ENCODE peak calls at places on chromosomes 4 and X, in nine cellular contexts. E is hepatic stellate cell; U is foreskin melanocyte; T is neural crest cell; W is uterus; M is T-helper 9 cell; V is substantia nigra; Z is activated CD4-positive, alpha-beta T cell treated with anti-CD3 and anti-CD28 coated beads for 48 hours; C is B cell. J is an unnamed sample.
A peak's percentile ranks its signal among the peaks of the same experiment; 100 is the strongest.

GRCh38 chr4:78779280-78779679 is 3.1 kb downstream of the BMP2K start:
- DNase-seq in U (no peak), M (no peak), W (no peak), Z (no peak), E (no peak), C (no peak), T (no peak), V (no peak), J (no peak)

GRCh38 chrX:135625995-135626394 is 87.4 kb upstream of the CT45A1 start:
- DNase-seq in V (no peak), M (no peak), Z (no peak), E (no peak), T (no peak), C (no peak), U (no peak), W (no peak), J (no peak)

GRCh38 chrX:2628751-2629315 is 62.3 kb upstream of the CD99 start:
- DNase-seq in M (no peak), E (no peak), T (no peak), W (no peak), Z (no peak), U (no peak), C (no peak), V (no peak), J (no peak)

GRCh38 chr4:2871911-2872310 is 28.3 kb downstream of the ADD1 start:
- DNase-seq in U (no peak), T (no peak), Z (no peak), C (no peak), V (no peak), E (no peak), W (no peak), M (no peak), J (no peak)

GRCh38 chrX:103941201-103941975 is 21.0 kb upstream of the TMSB15B start:
- DNase-seq in U (peak; percentile 1), C (no peak), V (no peak), Z (no peak), E (no peak), W (no peak), T (no peak), M (no peak), J (no peak)

GRCh38 chrX:40651620-40652223 is 4.4 kb upstream of the CXorf38 start:
- DNase-seq in T (peak; percentile 62), C (peak; percentile 37), M (peak; percentile 77), V (peak; percentile 39), U (peak; percentile 16), E (peak; percentile 16), Z (peak; percentile 73), W (peak; percentile 76), J (peak; percentile 51)

GRCh38 chrX:120653000-120653399 is 23.1 kb upstream of the C1GALT1C1 start:
- DNase-seq in T (no peak), U (no peak), M (no peak), E (no peak), C (no peak), Z (no peak), V (no peak), W (no peak), J (no peak)

GRCh38 chr4:77652237-77652897 is 46.7 kb downstream of the CXCL13 start:
- DNase-seq in C (no peak), Z (no peak), W (no peak), T (no peak), U (peak; percentile 81), M (no peak), V (peak; percentile 30), E (no peak), J (no peak)

GRCh38 chrX:55187281-55187680 is 32.9 kb upstream of the PAGE5 start:
- DNase-seq in M (no peak), E (no peak), V (no peak), Z (no peak), T (no peak), U (no peak), W (no peak), C (no peak), J (no peak)

GRCh38 chrX:41029332-41029731 is 55.9 kb upstream of the USP9X start:
- DNase-seq in T (no peak), M (no peak), W (no peak), Z (no peak), C (no peak), U (no peak), V (no peak), E (no peak), J (no peak)

GRCh38 chrX:786441-786881 is 155.9 kb downstream of the SHOX start:
- DNase-seq in T (no peak), C (no peak), W (no peak), M (no peak), V (no peak), U (no peak), E (no peak), Z (no peak), J (no peak)

GRCh38 chr4:121217385-121217784 is 53.3 kb upstream of the TNIP3 start:
- DNase-seq in Z (no peak), U (no peak), C (no peak), V (no peak), M (no peak), T (no peak), E (no peak), W (no peak), J (no peak)

GRCh38 chrX:69077895-69078455 is 87.3 kb downstream of the PJA1 start:
- DNase-seq in M (no peak), U (no peak), W (no peak), T (no peak), Z (no peak), E (no peak), C (no peak), V (no peak), J (no peak)

GRCh38 chr4:128513664-128514484 is 226.3 kb upstream of the PGRMC2 start:
- DNase-seq in C (no peak), Z (no peak), M (no peak), U (no peak), W (no peak), E (no peak), T (no peak), V (no peak), J (no peak)

GRCh38 chrX:155893513-155893912 is 12.4 kb downstream of the VAMP7 start:
- DNase-seq in E (no peak), M (no peak), U (no peak), V (no peak), C (no peak), Z (no peak), T (no peak), W (no peak), J (no peak)

GRCh38 chr4:104451573-104451972 is 43.1 kb downstream of the CXXC4 start:
- DNase-seq in M (no peak), T (no peak), Z (no peak), U (peak; percentile 27), V (no peak), W (no peak), C (no peak), E (no peak), J (no peak)